ENCODE peak calls at places on chromosomes 5 and 9, in seven cellular contexts. H is ureter, O is substantia nigra, J is Calu3, T is coronary artery, R is AG04450, F is LoVo. X is an unnamed sample.

GRCh38 chr5:138542120-138542955 is 698 bp downstream of the ETF1 start:
- DNase-seq in T (no peak), J (peak), R (no peak), O (no peak), F (no peak), H (no peak), X (peak)

GRCh38 chr9:77433675-77434445 is 214.3 kb downstream of the GNA14 start:
- DNase-seq in J (peak), H (peak), T (no peak), F (peak), O (peak), R (no peak), X (peak)

GRCh38 chr5:144712090-144712489 is 541.4 kb downstream of the KCTD16 start:
- DNase-seq in J (no peak), H (no peak), O (no peak), F (no peak), T (no peak), R (no peak), X (no peak)

GRCh38 chr5:150256416-150257064 is 33.0 kb downstream of the CAMK2A start:
- DNase-seq in J (no peak), F (no peak), H (no peak), R (no peak), T (no peak), O (no peak), X (no peak)

GRCh38 chr5:67542489-67542888 is 345.9 kb upstream of the CD180 start:
- DNase-seq in H (no peak), O (no peak), F (no peak), T (no peak), J (no peak), R (no peak), X (no peak)

GRCh38 chr5:158970569-158971014 is 129.1 kb downstream of the EBF1 start:
- DNase-seq in H (no peak), J (no peak), T (no peak), F (no peak), O (no peak), R (no peak), X (peak)

GRCh38 chr5:8081179-8081578 is 212.2 kb downstream of the MTRR start:
- DNase-seq in J (no peak), H (no peak), F (no peak), O (no peak), T (no peak), R (no peak), X (no peak)

GRCh38 chr5:148179234-148179824 is 11.0 kb downstream of the SPINK14 start:
- DNase-seq in R (peak), J (peak), H (no peak), O (no peak), F (peak), T (no peak), X (peak)

GRCh38 chr5:132756542-132756941 is 9.3 kb downstream of the CCNI2 start:
- DNase-seq in J (no peak), H (no peak), R (no peak), T (no peak), F (no peak), O (no peak), X (no peak)